ENCODE peak calls at places on chromosome 1, in seven cellular contexts. Z is lower lobe of right lung, K is dorsolateral prefrontal cortex, H is HCT116, G is thoracic aorta, P is heart right ventricle, L is endodermal cell. B is an unnamed sample.

GRCh38 chr1:232980336-232980978 is 30.0 kb downstream of the NTPCR start:
- DNase-seq in Z (no peak), K (peak; percentile 62), H (no peak), G (no peak), P (no peak), L (peak; percentile 78), B (no peak)

GRCh38 chr1:200862713-200863415 is 9.9 kb upstream of the GPR25 start:
- DNase-seq in Z (no peak), K (no peak), H (no peak), G (no peak), P (no peak), L (no peak), B (no peak)

GRCh38 chr1:56819393-56819899 is at the start of gene FYB2:
- DNase-seq in Z (no peak), K (no peak), H (no peak), G (no peak), P (no peak), L (peak; percentile 94), B (no peak)

GRCh38 chr1:119453021-119453420 is 38.1 kb downstream of the HSD3B2 start:
- DNase-seq in Z (no peak), K (no peak), H (no peak), G (no peak), P (no peak), L (peak; percentile 17), B (peak; percentile 84)

GRCh38 chr1:223631367-223631977 is 34.0 kb downstream of the CAPN8 start:
- DNase-seq in Z (no peak), K (no peak), H (no peak), G (no peak), P (no peak), L (no peak), B (peak; percentile 42)

GRCh38 chr1:109151146-109151545 is 37.2 kb downstream of the ELAPOR1 start:
- DNase-seq in Z (no peak), K (peak; percentile 64), H (peak; percentile 2), G (no peak), P (peak; percentile 50), L (peak; percentile 79), B (peak; percentile 60)

GRCh38 chr1:174777262-174777661 is 222.5 kb upstream of the CACYBP start:
- DNase-seq in Z (no peak), K (no peak), H (no peak), G (no peak), P (no peak), L (no peak), B (no peak)

GRCh38 chr1:160608941-160609340 is 29.6 kb upstream of the CD84 start:
- DNase-seq in Z (no peak), K (no peak), H (no peak), G (no peak), P (no peak), L (no peak), B (no peak)

DNA sequence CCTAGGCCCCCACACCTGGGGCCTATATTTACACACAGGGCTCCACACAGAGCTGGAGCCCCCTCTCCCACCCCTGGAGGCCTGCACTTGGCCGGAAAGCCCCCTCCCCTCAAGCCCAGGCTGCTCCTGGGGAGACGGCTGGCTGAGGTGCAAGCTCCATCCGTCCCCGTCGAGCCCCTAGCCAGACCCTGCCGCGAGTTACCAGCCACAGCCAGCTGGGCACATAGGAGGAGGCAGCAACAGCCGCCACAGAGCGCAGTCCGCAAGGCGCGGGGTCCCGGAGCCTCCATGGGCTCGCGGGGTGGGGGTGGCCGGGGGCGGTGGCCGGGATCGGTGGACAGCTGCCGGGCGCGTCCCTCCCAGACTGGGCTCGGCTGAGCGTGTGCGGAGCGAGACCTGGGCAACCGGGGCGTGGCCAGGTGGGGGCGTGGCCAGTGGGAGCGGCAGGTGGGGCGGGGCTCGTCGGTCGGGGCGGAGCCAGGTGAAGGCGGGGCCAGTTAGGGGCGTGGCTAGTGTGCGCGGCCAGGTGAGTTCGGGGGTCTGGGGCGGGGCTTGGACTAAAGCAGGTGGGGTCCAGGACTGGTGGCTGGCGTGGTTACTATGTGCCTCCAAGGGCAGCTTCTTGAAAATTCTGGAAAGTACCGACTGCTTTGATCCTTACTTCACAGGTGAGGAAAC is at the start of gene CD164L2:
- DNase-seq in Z (peak; percentile 84), K (no peak), H (no peak), G (no peak), P (no peak), L (peak; percentile 97), B (peak; percentile 79)
- H3K4me3 ChIP-seq in Z (peak within 1 kb of the TSS; percentile 33), K (no peak within 1 kb of the TSS), H (peak within 1 kb of the TSS; percentile 60), G (no peak within 1 kb of the TSS), P (no peak within 1 kb of the TSS), L (no peak within 1 kb of the TSS), B (peak within 1 kb of the TSS; percentile 61)

GRCh38 chr1:229574679-229575442 is 16.4 kb upstream of the ABCB10 start:
- DNase-seq in Z (no peak), K (no peak), H (no peak), G (no peak), P (no peak), L (no peak), B (no peak)

GRCh38 chr1:229579101-229579651 is 20.7 kb upstream of the ABCB10 start:
- DNase-seq in Z (no peak), K (peak; percentile 91), H (no peak), G (no peak), P (peak; percentile 71), L (no peak), B (peak; percentile 40)

GRCh38 chr1:229582011-229582694 is 23.6 kb upstream of the ABCB10 start:
- DNase-seq in Z (peak; percentile 62), K (no peak), H (no peak), G (no peak), P (peak; percentile 80), L (no peak), B (peak; percentile 48)

GRCh38 chr1:229581485-229581884 is 23.0 kb upstream of the ABCB10 start:
- DNase-seq in Z (no peak), K (no peak), H (no peak), G (no peak), P (no peak), L (no peak), B (no peak)

DNA sequence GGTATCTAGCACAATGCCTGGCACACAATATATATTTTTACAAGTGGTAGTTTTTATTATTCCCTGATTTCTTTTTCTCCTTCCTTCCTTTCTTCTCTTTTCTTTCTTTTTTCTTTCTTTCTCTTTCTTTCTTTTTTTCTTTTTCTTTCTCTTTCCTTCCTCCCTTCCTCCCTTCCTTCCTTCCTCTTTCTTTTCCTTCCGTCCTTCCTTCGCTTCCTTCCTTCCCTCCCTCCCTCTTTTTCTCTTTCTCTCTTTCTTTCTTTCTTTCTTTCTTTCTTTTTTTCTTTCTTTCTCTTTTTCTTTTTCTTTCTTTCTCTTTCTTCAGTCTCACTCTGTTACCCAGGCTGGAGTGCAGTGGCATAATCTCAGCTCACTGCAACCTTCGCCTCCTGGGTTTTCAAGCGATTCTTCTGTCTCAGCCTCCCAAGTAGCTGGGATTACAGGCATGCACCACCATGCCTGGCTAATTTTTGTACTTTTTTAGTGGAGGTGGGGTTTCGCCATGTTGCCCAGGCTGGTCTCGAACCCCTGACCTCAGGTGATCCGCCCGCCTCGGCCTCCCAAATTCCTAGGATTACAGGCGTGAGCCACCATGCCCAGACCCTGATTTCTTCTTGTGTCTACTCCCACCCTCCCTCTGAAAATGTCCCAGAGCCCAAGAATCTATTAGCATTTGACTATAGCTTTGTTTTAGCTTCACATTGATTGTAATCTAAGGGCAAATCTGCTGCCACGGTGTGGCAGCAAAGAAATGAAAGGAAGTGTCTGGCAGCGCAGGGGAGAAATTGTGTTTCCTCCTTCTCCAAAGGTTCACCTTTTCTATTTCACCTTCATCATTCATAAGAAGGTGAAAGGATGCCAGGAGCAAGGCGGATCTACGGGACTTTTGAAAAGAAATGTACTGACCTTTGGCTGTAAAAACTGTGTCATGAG is 19.9 kb upstream of the ABCB10 start:
- DNase-seq in Z (no peak), K (no peak), H (no peak), G (no peak), P (no peak), L (no peak), B (no peak)
- TF ChIP-seq CTCF in Z (no peak), K (no peak), H (no peak), G (no peak), P (no peak), L (no peak), B (no peak)

DNA sequence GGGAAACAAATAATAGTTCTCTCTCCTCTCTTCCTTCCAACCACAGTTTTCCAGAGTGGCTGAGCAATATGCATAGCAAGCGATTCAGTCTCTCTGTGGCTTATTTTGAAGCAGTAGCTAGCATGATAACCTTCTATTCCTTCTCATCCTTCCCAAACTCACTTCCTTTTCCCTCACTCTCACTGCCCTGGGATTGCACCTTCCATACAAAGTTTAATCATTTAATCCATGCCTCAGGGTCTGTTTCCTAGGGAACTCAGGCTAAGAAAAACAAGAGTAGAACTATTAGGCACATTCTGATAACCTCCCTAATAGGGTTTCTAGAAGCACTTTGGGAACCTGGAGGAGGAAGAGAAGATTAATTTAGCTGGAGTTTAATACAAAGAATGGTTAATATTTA is 97.7 kb upstream of the S1PR1 start:
- DNase-seq in Z (no peak), K (no peak), H (no peak), G (no peak), P (no peak), L (no peak), B (no peak)
- H3K4me3 ChIP-seq in Z (no peak overlapping the region), K (no peak overlapping the region), H (no peak overlapping the region), G (no peak overlapping the region), P (no peak overlapping the region), L (no peak overlapping the region), B (no peak overlapping the region)

DNA sequence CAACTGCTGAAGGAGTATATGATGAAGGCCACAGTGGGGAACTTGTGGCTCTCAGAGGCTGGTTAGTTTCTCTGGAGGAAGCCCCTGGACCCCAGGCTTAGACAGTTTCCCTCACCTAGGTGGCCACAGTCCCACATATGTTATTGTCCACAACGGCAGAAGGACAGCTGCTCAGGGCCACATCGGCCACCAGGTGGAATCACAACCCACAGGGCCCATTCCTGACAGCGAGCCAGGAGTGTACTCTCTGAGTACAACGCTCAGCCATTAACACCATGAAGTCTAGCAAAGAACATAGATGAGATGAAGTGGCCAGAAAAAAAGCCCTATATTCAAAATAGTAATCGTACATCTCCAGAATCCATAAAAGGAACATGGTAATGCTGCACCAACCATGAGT is 383.1 kb downstream of the HHAT start:
- DNase-seq in Z (no peak), K (no peak), H (no peak), G (no peak), P (no peak), L (peak; percentile 65), B (no peak)
- TF ChIP-seq CTCF in Z (no peak), K (peak; percentile 10), H (peak; percentile 37), G (no peak), P (peak; percentile 6), L (peak; percentile 75), B (no peak)

DNA sequence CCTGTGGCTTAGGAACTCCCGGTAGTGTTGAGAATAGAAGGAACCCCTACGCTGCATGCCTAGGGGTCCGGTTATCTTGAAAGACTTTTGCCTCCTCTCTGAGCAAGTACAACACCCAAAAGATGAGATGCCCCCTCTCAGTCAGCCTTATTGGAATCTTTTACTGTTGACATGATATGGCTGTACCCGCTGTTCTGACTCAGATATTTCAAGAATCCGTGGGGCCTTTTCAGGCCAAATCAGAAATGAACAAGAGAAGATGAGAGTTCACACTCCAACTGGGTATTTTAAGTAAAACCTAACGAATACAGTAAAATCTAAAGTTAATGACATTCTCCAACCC is 164.2 kb downstream of the PPIAL4G start:
- DNase-seq in Z (no peak), K (no peak), H (no peak), G (no peak), P (no peak), L (no peak), B (no peak)
- H3K4me3 ChIP-seq in Z (peak overlapping the region; percentile 46), K (no peak overlapping the region), H (no peak overlapping the region), G (peak overlapping the region; percentile 58), P (no peak overlapping the region), L (peak overlapping the region; percentile 82), B (no peak overlapping the region)

B was measured in epithelial cell of esophagus.